ENCODE peak calls at places on chromosomes 13 and 19, in four cellular contexts. U, D, V and X are unnamed samples. For H3K4me1 and H3K9me3, the result is how much of the 10 kb centered on the place peaks cover.

GRCh38 chr13:111657013-111657412 is 336.6 kb downstream of the TEX29 start:
- DNase-seq in U (no peak), V (no peak), D (no peak), X (peak)

GRCh38 chr19:18298601-18299000 is 17.2 kb upstream of the JUND start:
- DNase-seq in U (no peak), D (no peak), V (no peak), X (no peak)

GRCh38 chr19:33429891-33430673 is 56.6 kb downstream of the CEBPG start:
- DNase-seq in V (no peak), D (no peak), U (no peak), X (no peak)

GRCh38 chr13:99347911-99348451 is 40.8 kb upstream of the GPR183 start:
- DNase-seq in U (no peak), D (no peak), V (no peak), X (peak)

GRCh38 chr13:90867336-90867683 is 480.2 kb upstream of the MIR17HG start:
- DNase-seq in U (peak), D (peak), V (peak), X (peak)

GRCh38 chr19:46618670-46619231 is 6.1 kb downstream of the PTGIR start:
- DNase-seq in D (peak), U (peak), V (no peak), X (no peak)

GRCh38 chr19:47157455-47158321 is 27.1 kb downstream of the SAE1 start:
- DNase-seq in U (peak), V (peak), D (peak), X (peak)

GRCh38 chr19:45772130-45772880 is 3.3 kb upstream of the SIX5 start:
- DNase-seq in D (no peak), U (no peak), V (no peak), X (peak)

GRCh38 chr19:34259367-34259865 is 5.1 kb downstream of the GARRE1 start:
- DNase-seq in V (no peak), D (no peak), U (no peak), X (no peak)

GRCh38 chr13:76656496-76656895 is 229.7 kb downstream of the KCTD12 start:
- DNase-seq in D (no peak), U (no peak), V (peak), X (no peak)

GRCh38 chr13:99590519-99591011 is 89.3 kb downstream of the TM9SF2 start:
- DNase-seq in U (no peak), V (no peak), D (no peak), X (peak)

GRCh38 chr19:42202290-42202867 is 15.1 kb downstream of the DEDD2 start:
- DNase-seq in D (no peak), U (no peak), V (no peak), X (no peak)

GRCh38 chr13:113734826-113735125 is 24.2 kb upstream of the TMEM255B start:
- DNase-seq in D (peak), U (no peak), V (no peak), X (no peak)

GRCh38 chr13:73578251-73578875 is 519.6 kb downstream of the KLF5 start:
- DNase-seq in U (no peak), D (no peak), V (no peak), X (no peak)

GRCh38 chr13:30002577-30002976 is 152.2 kb upstream of the UBL3 start:
- DNase-seq in V (no peak), D (no peak), U (no peak), X (no peak)

GRCh38 chr19:56080669-56081401 is 40.3 kb downstream of the ZNF787 start:
- DNase-seq in V (peak), D (peak), U (peak), X (peak)

GRCh38 chr13:95924389-95924994 is 128.7 kb downstream of the UGGT2 start:
- DNase-seq in D (no peak), U (no peak), V (no peak), X (no peak)

GRCh38 chr19:46654621-46655152 is 6.3 kb downstream of the DACT3 start:
- DNase-seq in D (no peak), V (no peak), U (no peak), X (no peak)

GRCh38 chr13:50140742-50141659 is 125.8 kb downstream of the KCNRG start:
- DNase-seq in U (no peak), D (no peak), V (no peak), X (no peak)

GRCh38 chr19:50478901-50479715 is 2.5 kb upstream of the GARIN5A start:
- DNase-seq in D (peak), U (no peak), V (peak), X (peak)

GRCh38 chr13:84896128-84896527 is 903.1 kb downstream of the SLITRK6 start:
- DNase-seq in V (peak), U (no peak), D (no peak), X (peak)

GRCh38 chr13:97306646-97307045 is 84.5 kb downstream of the MBNL2 start:
- DNase-seq in V (no peak), D (no peak), U (no peak), X (no peak)

GRCh38 chr13:62837895-62838294 is 1422.2 kb upstream of the PCDH20 start:
- DNase-seq in U (no peak), V (no peak), D (no peak), X (no peak)

GRCh38 chr19:50649433-50650391 is at the start of gene C19orf81:
- DNase-seq in D (no peak), U (no peak), V (peak), X (no peak)

GRCh38 chr13:103730407-103730806 is 664.2 kb upstream of the SLC10A2 start:
- DNase-seq in U (no peak), D (peak), V (no peak), X (peak)

GRCh38 chr13:93552596-93552995 is 326.0 kb downstream of the GPC6 start:
- DNase-seq in D (no peak), U (no peak), V (no peak), X (no peak)

GRCh38 chr13:49641810-49642291 is 13.5 kb downstream of the ARL11 start:
- DNase-seq in V (no peak), U (no peak), D (no peak), X (no peak)

GRCh38 chr19:29364224-29364726 is 151.3 kb upstream of the UQCRFS1 start:
- DNase-seq in D (no peak), V (no peak), U (no peak), X (no peak)

GRCh38 chr19:887072-887471 is 5.9 kb downstream of the MED16 start:
- DNase-seq in V (no peak), D (no peak), U (no peak), X (no peak)

GRCh38 chr13:27006519-27007161 is 165.0 kb downstream of the USP12 start:
- DNase-seq in D (no peak), U (no peak), V (no peak), X (no peak)

GRCh38 chr19:5123646-5124045 is 154.7 kb downstream of the KDM4B start:
- DNase-seq in V (no peak), D (no peak), U (no peak), X (no peak)

GRCh38 chr13:33004454-33004853 is 11.8 kb upstream of the KL start:
- DNase-seq in V (no peak), U (no peak), D (peak), X (no peak)

GRCh38 chr13:30934381-30934780 is 1.9 kb downstream of the TEX26 start:
- DNase-seq in V (peak), D (no peak), U (no peak), X (no peak)

GRCh38 chr13:95880346-95880745 is 172.9 kb downstream of the UGGT2 start:
- DNase-seq in U (no peak), V (no peak), D (no peak), X (no peak)

GRCh38 chr13:67099494-67099893 is 130.6 kb downstream of the PCDH9 start:
- DNase-seq in V (no peak), U (no peak), D (no peak), X (no peak)
- H3K4me1 ChIP-seq in V (under half), U (under half), D (under half), X (under half)

DNA sequence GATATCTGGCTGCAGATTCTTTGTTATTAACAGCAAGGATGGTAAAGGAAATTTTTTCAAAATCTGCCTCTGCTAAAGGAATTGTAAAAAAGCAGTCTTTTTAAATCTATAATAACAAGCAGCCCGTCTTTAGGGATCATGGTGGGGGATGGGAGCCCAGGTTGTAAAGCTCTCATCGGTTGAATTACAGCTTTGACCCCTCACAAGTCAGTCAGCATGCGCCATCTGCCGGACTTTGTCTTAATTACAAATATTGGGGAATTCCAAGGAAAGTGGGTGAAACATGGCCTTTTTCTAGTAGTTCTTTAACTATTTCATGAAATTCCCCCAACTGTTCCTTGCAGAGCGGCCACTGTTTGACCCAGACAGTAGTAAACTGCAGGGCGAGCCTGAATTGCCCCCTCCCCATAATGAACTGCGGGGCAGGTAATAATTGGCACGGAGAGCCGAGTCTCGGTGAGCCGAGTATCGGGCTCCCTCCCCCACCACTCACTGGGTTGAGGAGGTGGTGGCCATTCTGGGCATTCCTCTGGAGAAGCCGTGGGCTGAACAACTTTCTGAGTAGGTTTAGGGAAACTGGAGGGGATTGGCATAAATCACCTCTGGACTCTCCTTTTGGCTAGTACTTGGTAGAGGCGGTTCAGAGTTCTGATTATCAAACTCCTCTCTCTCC is 11.6 kb downstream of the ZNF578 start:
- DNase-seq in V (no peak), U (no peak), D (no peak), X (no peak)
- H3K9me3 ChIP-seq in V (under half), U (half or more), D (half or more), X (under half)

GRCh38 chr19:12733369-12733896 is 1.1 kb downstream of the TRIR start:
- DNase-seq in D (no peak), U (no peak), V (peak), X (peak)
- H3K27ac ChIP-seq in D (no peak), U (peak), V (peak), X (peak)

DNA sequence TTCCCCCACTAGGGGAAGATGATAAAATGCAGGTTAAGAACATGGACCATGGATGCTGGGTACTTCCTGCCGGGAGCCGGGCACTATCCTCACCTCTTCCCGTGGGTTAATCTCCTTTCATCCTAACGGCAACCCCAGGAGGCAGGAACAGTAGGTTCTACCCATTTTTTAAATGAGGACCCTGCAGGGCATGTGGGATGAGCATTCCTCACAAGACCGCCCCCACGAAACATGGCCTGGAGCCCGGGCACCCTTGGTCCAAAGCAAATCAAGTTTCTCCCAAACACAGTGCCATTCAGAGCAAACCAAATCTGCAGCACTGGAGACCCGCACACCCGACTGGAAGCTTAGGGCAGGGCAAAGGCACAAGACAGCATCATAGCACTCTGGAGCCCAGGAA is 35.4 kb downstream of the COL4A2 start:
- DNase-seq in U (no peak), V (no peak), D (no peak), X (no peak)
- H3K4me1 ChIP-seq in U (under half), V (under half), D (half or more), X (half or more)

GRCh38 chr13:25899464-25899863 is 152.4 kb downstream of the SHISA2 start:
- DNase-seq in U (no peak), D (no peak), V (no peak), X (no peak)
- H3K9me3 ChIP-seq in U (under half), D (under half), V (under half), X (under half)